ENCODE peak calls at places on chromosomes 16 and 17, in six cellular contexts. One of them, this sample, is unnamed. For H3K36me3, the result is how much of the 10 kb centered on the place peaks cover.

GRCh38 chr17:10843806-10844205 is 5.9 kb upstream of the PIRT start:
- DNase-seq in tibial artery: no peak
- DNase-seq in pancreas: no peak
- DNase-seq in tibial nerve: no peak
- DNase-seq in right atrium auricular region: no peak
- DNase-seq in IMR-90: no peak
- DNase-seq in this sample: peak

GRCh38 chr17:36600936-36601302 is 464 bp upstream of the MRM1 start:
- DNase-seq in tibial artery: no peak
- DNase-seq in pancreas: no peak
- DNase-seq in tibial nerve: no peak
- DNase-seq in right atrium auricular region: no peak
- DNase-seq in IMR-90: no peak
- DNase-seq in this sample: no peak

GRCh38 chr17:7582401-7583252 is 1.0 kb upstream of the MPDU1 start:
- DNase-seq in tibial artery: no peak
- DNase-seq in pancreas: peak
- DNase-seq in tibial nerve: no peak
- DNase-seq in right atrium auricular region: no peak
- DNase-seq in IMR-90: no peak
- DNase-seq in this sample: peak

GRCh38 chr17:143785-144281 is 6.5 kb downstream of the SCGB1C2 start:
- DNase-seq in tibial artery: peak
- DNase-seq in pancreas: peak
- DNase-seq in tibial nerve: peak
- DNase-seq in right atrium auricular region: peak
- DNase-seq in IMR-90: peak
- DNase-seq in this sample: peak

GRCh38 chr16:2587891-2588565 is 50.2 kb downstream of the PDPK1 start:
- DNase-seq in tibial artery: no peak
- DNase-seq in pancreas: peak
- DNase-seq in tibial nerve: no peak
- DNase-seq in right atrium auricular region: no peak
- DNase-seq in IMR-90: no peak
- DNase-seq in this sample: peak

GRCh38 chr16:85567101-85567866 is 45.8 kb upstream of the GSE1 start:
- DNase-seq in tibial artery: no peak
- DNase-seq in pancreas: no peak
- DNase-seq in tibial nerve: no peak
- DNase-seq in right atrium auricular region: no peak
- DNase-seq in IMR-90: no peak
- DNase-seq in this sample: peak

GRCh38 chr16:29765167-29766032 is 12.7 kb upstream of the ZG16 start:
- DNase-seq in tibial artery: no peak
- DNase-seq in pancreas: peak
- DNase-seq in tibial nerve: no peak
- DNase-seq in right atrium auricular region: no peak
- DNase-seq in IMR-90: no peak
- DNase-seq in this sample: no peak

GRCh38 chr16:75193730-75194444 is 13.1 kb downstream of the CTRB2 start:
- DNase-seq in tibial artery: no peak
- DNase-seq in pancreas: no peak
- DNase-seq in tibial nerve: no peak
- DNase-seq in right atrium auricular region: no peak
- DNase-seq in IMR-90: no peak
- DNase-seq in this sample: peak

GRCh38 chr17:31416503-31416923 is 25.0 kb downstream of the RAB11FIP4 start:
- DNase-seq in tibial artery: no peak
- DNase-seq in pancreas: no peak
- DNase-seq in tibial nerve: peak
- DNase-seq in right atrium auricular region: no peak
- DNase-seq in IMR-90: peak
- DNase-seq in this sample: no peak

GRCh38 chr17:51901242-51901641 is 257.3 kb downstream of the CA10 start:
- DNase-seq in tibial artery: no peak
- DNase-seq in pancreas: no peak
- DNase-seq in tibial nerve: no peak
- DNase-seq in right atrium auricular region: no peak
- DNase-seq in IMR-90: no peak
- DNase-seq in this sample: peak

GRCh38 chr17:31842416-31843381 is 16.3 kb downstream of the COPRS start:
- DNase-seq in tibial artery: peak
- DNase-seq in pancreas: peak
- DNase-seq in tibial nerve: peak
- DNase-seq in right atrium auricular region: peak
- DNase-seq in IMR-90: peak
- DNase-seq in this sample: peak

GRCh38 chr17:7351665-7352558 is at the start of gene KCTD11:
- DNase-seq in tibial artery: peak
- DNase-seq in pancreas: peak
- DNase-seq in tibial nerve: peak
- DNase-seq in right atrium auricular region: peak
- DNase-seq in IMR-90: peak
- DNase-seq in this sample: peak

GRCh38 chr17:29292071-29292991 is 1.6 kb downstream of the NUFIP2 start:
- DNase-seq in tibial artery: peak
- DNase-seq in pancreas: peak
- DNase-seq in tibial nerve: peak
- DNase-seq in right atrium auricular region: peak
- DNase-seq in IMR-90: peak
- DNase-seq in this sample: peak

GRCh38 chr17:14772776-14773175 is 471.9 kb downstream of the HS3ST3B1 start:
- DNase-seq in tibial artery: no peak
- DNase-seq in pancreas: no peak
- DNase-seq in tibial nerve: no peak
- DNase-seq in right atrium auricular region: no peak
- DNase-seq in IMR-90: no peak
- DNase-seq in this sample: no peak

GRCh38 chr17:14776791-14777190 is 475.9 kb downstream of the HS3ST3B1 start:
- DNase-seq in tibial artery: no peak
- DNase-seq in pancreas: no peak
- DNase-seq in tibial nerve: no peak
- DNase-seq in right atrium auricular region: no peak
- DNase-seq in IMR-90: peak
- DNase-seq in this sample: no peak

GRCh38 chr17:14771543-14771942 is 470.7 kb downstream of the HS3ST3B1 start:
- DNase-seq in tibial artery: no peak
- DNase-seq in pancreas: no peak
- DNase-seq in tibial nerve: no peak
- DNase-seq in right atrium auricular region: no peak
- DNase-seq in IMR-90: no peak
- DNase-seq in this sample: no peak

GRCh38 chr17:14775761-14776492 is 475.0 kb downstream of the HS3ST3B1 start:
- DNase-seq in tibial artery: no peak
- DNase-seq in pancreas: no peak
- DNase-seq in tibial nerve: no peak
- DNase-seq in right atrium auricular region: no peak
- DNase-seq in IMR-90: no peak
- DNase-seq in this sample: no peak

GRCh38 chr17:14774774-14775173 is 473.9 kb downstream of the HS3ST3B1 start:
- DNase-seq in tibial artery: no peak
- DNase-seq in pancreas: no peak
- DNase-seq in tibial nerve: no peak
- DNase-seq in right atrium auricular region: no peak
- DNase-seq in IMR-90: no peak
- DNase-seq in this sample: no peak
- H3K27ac ChIP-seq in tibial artery: no peak
- H3K27ac ChIP-seq in pancreas: no peak
- H3K27ac ChIP-seq in tibial nerve: no peak
- H3K27ac ChIP-seq in right atrium auricular region: no peak
- H3K27ac ChIP-seq in IMR-90: no peak
- H3K27ac ChIP-seq in this sample: no peak

DNA sequence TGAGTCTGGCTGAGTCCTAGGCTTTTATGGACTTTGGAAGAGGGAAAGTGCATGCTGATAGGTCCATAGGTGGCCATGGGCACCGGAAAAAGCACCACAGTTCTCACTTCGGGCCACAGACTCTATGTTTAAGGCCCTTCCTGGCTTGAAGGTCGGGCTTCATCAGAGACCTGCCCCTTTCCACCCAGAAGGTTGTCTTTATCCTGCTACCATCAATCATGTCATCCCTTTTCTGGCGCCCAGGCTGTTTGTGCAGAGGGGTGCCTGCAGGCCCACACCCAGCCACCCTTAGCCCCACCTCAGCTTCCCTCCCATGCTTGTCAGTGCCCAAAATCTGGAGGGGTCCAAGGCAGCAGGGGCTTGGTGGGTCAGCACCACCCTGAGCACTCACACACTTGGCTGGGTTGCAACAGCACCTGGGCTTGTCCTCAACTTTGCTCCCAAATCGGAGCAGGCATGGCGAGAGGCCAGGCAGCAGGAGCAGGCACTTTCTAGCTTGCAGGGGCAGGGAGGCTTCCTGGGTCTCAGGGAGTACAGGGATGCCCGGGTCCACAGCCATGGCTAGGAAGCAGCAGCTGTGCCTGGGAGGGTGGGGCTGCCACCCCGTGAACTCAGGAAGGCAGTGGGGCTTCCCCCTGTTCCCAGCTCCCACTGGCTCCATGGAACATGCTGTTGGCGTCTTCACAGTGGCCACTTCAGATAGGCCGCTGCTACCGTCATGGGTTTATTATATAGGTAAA is 63.8 kb upstream of the TOM1L1 start:
- DNase-seq in tibial artery: no peak
- DNase-seq in pancreas: no peak
- DNase-seq in tibial nerve: no peak
- DNase-seq in right atrium auricular region: no peak
- DNase-seq in IMR-90: no peak
- DNase-seq in this sample: no peak
- H3K36me3 ChIP-seq in tibial artery: under half
- H3K36me3 ChIP-seq in pancreas: under half
- H3K36me3 ChIP-seq in tibial nerve: under half
- H3K36me3 ChIP-seq in right atrium auricular region: under half
- H3K36me3 ChIP-seq in IMR-90: under half
- H3K36me3 ChIP-seq in this sample: under half

GRCh38 chr17:4980644-4981216 is 6.7 kb downstream of the CAMTA2 start:
- DNase-seq in tibial artery: no peak
- DNase-seq in pancreas: no peak
- DNase-seq in tibial nerve: peak
- DNase-seq in right atrium auricular region: no peak
- DNase-seq in IMR-90: peak
- DNase-seq in this sample: peak
- H3K4me3 ChIP-seq in tibial artery: no peak
- H3K4me3 ChIP-seq in pancreas: no peak
- H3K4me3 ChIP-seq in tibial nerve: no peak
- H3K4me3 ChIP-seq in right atrium auricular region: no peak
- H3K4me3 ChIP-seq in IMR-90: no peak
- H3K4me3 ChIP-seq in this sample: no peak

DNA sequence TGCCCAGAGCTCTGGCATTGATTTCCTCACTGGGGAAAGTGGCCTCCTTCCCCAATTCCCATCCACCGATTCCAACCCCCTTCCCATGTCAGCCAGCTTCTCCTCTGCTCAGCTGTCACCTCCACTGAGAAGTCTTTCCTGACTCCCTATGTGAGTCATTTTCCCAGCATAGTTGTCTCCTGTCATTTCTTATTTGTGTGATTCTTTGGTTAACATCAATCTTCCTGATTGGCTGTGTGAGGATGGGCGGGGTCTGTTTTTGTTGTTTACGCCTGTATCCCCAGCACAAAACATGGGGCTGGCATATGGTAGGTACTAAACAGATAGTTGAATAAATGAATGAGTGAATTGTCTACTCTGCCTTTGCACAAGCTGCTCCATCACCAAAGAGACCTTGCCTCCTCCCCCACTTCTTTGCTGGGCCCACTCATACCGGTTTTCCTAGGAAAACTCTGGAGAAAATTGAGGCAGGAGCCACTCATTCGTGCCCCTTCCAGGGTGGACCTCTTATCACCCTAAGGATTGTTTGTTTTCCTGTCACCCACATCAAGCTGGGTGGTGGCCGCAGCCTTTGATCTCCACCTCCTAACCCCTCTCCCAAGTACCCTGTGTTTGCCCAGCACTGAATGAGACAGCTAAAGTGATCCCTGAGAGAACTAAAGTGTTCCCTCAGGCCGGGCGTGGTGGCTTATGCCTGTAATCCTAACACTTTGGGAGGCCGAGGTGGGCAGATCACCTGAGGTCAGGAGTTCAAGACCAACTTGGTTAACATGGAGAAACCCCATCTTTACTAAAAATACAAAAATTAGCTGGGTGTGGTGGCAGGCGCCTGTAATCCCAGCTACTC is 1.2 kb upstream of the GRB7 start:
- DNase-seq in tibial artery: no peak
- DNase-seq in pancreas: peak
- DNase-seq in tibial nerve: no peak
- DNase-seq in right atrium auricular region: no peak
- DNase-seq in IMR-90: no peak
- DNase-seq in this sample: no peak
- H3K27ac ChIP-seq in tibial artery: no peak
- H3K27ac ChIP-seq in pancreas: peak
- H3K27ac ChIP-seq in tibial nerve: no peak
- H3K27ac ChIP-seq in right atrium auricular region: no peak
- H3K27ac ChIP-seq in IMR-90: no peak
- H3K27ac ChIP-seq in this sample: no peak